ENCODE peak calls at places on chromosomes 12 and 14, in ten cellular contexts. G, W, L, J, T, V, O, C, A and S are unnamed samples.

GRCh38 chr12:126772171-126772864 is 1494.7 kb upstream of the TMEM132C start:
- DNase-seq in C (no peak), J (no peak), A (peak; percentile 4), L (peak; percentile 2), T (no peak), V (peak; percentile 50), W (no peak), O (no peak), G (no peak), S (peak; percentile 19)

GRCh38 chr14:61335876-61336275 is 14.5 kb downstream of the PRKCH start:
- DNase-seq in J (no peak), W (no peak), C (no peak), A (no peak), G (no peak), L (no peak), V (no peak), O (no peak), T (no peak), S (no peak)

GRCh38 chr14:57464013-57464730 is 29.5 kb downstream of the CCDC198 start:
- DNase-seq in C (no peak), V (no peak), G (no peak), J (no peak), L (no peak), O (no peak), T (no peak), A (no peak), W (peak; percentile 93), S (no peak)

GRCh38 chr12:113860059-113860820 is 105.9 kb downstream of the RBM19 start:
- DNase-seq in W (no peak), O (no peak), A (no peak), V (no peak), L (no peak), T (peak; percentile 84), C (no peak), J (no peak), G (no peak), S (no peak)

GRCh38 chr12:90086281-90086680 is 377.6 kb upstream of the ATP2B1 start:
- DNase-seq in L (peak; percentile 70), V (no peak), W (no peak), T (no peak), O (no peak), C (no peak), G (no peak), A (no peak), J (no peak), S (no peak)

GRCh38 chr12:2582631-2583616 is 211.8 kb upstream of the FKBP4 start:
- DNase-seq in A (peak; percentile 21), L (peak; percentile 36), T (peak; percentile 92), J (no peak), G (peak; percentile 56), V (no peak), W (peak; percentile 48), O (peak; percentile 73), C (peak; percentile 82), S (no peak)

GRCh38 chr14:100824156-100824555 is 1.8 kb upstream of the MEG3 start:
- DNase-seq in W (no peak), G (peak; percentile 28), O (no peak), J (peak; percentile 76), T (peak; percentile 75), A (no peak), L (peak; percentile 49), C (peak; percentile 77), V (no peak), S (no peak)

GRCh38 chr12:79423560-79423959 is 267.2 kb downstream of the PAWR start:
- DNase-seq in G (no peak), W (no peak), L (no peak), C (no peak), T (no peak), V (no peak), O (no peak), J (no peak), A (no peak), S (no peak)

GRCh38 chr12:93773122-93773871 is 96.1 kb downstream of the CRADD start:
- DNase-seq in O (no peak), C (no peak), G (no peak), W (no peak), T (no peak), A (no peak), L (peak; percentile 34), J (no peak), V (peak; percentile 22), S (peak; percentile 69)

GRCh38 chr12:124994435-124994975 is 1.1 kb downstream of the BRI3BP start:
- DNase-seq in J (no peak), W (peak; percentile 84), G (no peak), T (peak; percentile 77), A (no peak), C (no peak), L (no peak), V (no peak), O (no peak), S (peak; percentile 70)

GRCh38 chr14:51095854-51096823 is 1.2 kb upstream of the TRIM9 start:
- DNase-seq in W (no peak), L (peak; percentile 35), C (peak; percentile 83), O (no peak), T (no peak), A (no peak), V (no peak), G (peak; percentile 75), J (no peak), S (no peak)

GRCh38 chr14:37889087-37889486 is 293.7 kb downstream of the TTC6 start:
- DNase-seq in T (peak; percentile 77), J (no peak), L (no peak), G (no peak), A (no peak), O (no peak), V (no peak), C (no peak), W (no peak), S (no peak)

GRCh38 chr14:69651653-69652052 is 40.3 kb downstream of the SUSD6 start:
- DNase-seq in J (no peak), C (no peak), O (no peak), T (no peak), L (peak; percentile 28), A (no peak), W (no peak), V (no peak), G (no peak), S (no peak)

GRCh38 chr14:72591401-72591800 is 302.5 kb downstream of the DPF3 start:
- DNase-seq in G (no peak), C (no peak), J (no peak), A (no peak), V (no peak), L (no peak), W (no peak), O (no peak), T (no peak), S (no peak)

GRCh38 chr14:51783765-51784164 is 76.6 kb upstream of the GNG2 start:
- DNase-seq in A (no peak), V (no peak), T (no peak), L (peak; percentile 82), G (no peak), J (no peak), W (no peak), O (no peak), C (no peak), S (no peak)

GRCh38 chr12:19971396-19971802 is 396.9 kb upstream of the PDE3A start:
- DNase-seq in C (no peak), L (no peak), W (no peak), A (no peak), G (no peak), T (peak; percentile 90), J (no peak), V (no peak), O (no peak), S (no peak)

GRCh38 chr12:58764100-58764953 is 156.0 kb downstream of the LRIG3 start:
- DNase-seq in G (no peak), W (no peak), V (no peak), O (no peak), J (no peak), C (no peak), A (no peak), T (no peak), L (peak; percentile 46), S (no peak)

DNA sequence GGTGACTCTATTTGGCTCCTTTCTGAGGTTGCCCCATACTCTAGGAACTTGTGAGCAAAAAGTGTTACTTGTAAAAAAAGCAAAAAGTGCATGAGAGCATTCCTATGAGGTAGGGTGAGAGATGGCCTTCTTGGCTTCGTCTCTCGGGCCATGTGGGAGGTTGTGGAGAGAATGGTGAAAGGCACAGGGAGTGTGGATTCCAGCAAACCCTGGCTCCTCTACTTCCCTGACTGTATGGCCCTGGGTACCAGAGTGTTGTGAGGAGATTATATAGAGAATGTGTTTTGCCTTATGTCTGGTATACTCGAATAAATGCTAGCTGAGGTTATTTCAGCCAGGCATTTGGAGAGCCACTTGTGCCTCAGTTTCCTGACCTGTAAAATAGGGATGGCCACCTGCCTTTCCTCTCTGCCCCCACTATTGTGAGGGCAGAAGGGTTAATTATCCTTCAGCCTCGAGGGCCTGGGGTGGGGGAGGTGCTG is 11.0 kb downstream of the PLEKHG3 start:
- DNase-seq in W (no peak), L (no peak), C (peak; percentile 48), A (no peak), T (peak; percentile 56), V (no peak), G (no peak), O (no peak), J (no peak), S (no peak)
- H3K4me3 ChIP-seq in W (no peak overlapping the region), L (no peak overlapping the region), C (no peak overlapping the region), A (no peak overlapping the region), T (peak overlapping the region; percentile 66), V (no peak overlapping the region), G (no peak overlapping the region), O (no peak overlapping the region), J (no peak overlapping the region), S (no peak overlapping the region)

GRCh38 chr14:99522457-99522891 is 41.3 kb downstream of the CCNK start:
- DNase-seq in A (no peak), L (peak; percentile 78), G (peak; percentile 68), W (no peak), J (no peak), O (peak; percentile 44), C (peak; percentile 85), V (no peak), T (peak; percentile 79), S (no peak)
- H3K27ac ChIP-seq in A (no peak overlapping the region), L (peak overlapping the region; percentile 76), G (peak overlapping the region; percentile 82), W (no peak overlapping the region), J (no peak overlapping the region), O (no peak overlapping the region), C (peak overlapping the region; percentile 84), V (no peak overlapping the region), T (peak overlapping the region; percentile 57), S (no peak overlapping the region)

DNA sequence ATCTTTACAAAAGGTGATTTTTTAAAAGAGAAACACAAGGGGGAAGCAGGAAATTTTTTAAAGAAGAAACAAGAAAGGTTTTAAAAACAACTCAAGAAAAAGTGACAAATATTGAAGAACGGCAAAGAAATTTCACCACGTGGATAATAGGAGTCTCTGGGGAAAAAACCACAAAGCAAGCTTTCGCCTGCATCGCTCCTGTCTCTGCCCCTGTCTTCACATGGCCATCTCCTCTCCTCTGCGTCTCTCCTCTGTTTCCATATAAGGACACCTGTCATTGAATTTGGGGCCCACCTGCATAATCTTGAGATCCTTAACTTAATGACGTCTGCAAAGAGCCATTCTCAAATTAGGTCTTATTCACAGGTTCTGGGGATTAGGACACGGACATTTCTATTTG is 175.8 kb downstream of the ETV6 start:
- DNase-seq in O (no peak), G (no peak), A (no peak), J (no peak), L (no peak), W (peak; percentile 31), T (no peak), C (no peak), V (no peak), S (peak; percentile 29)
- H3K4me1 ChIP-seq in O (peaks cover 44% of the 10 kb centered on the region), G (no peaks in the 10 kb centered on the region), A (peaks cover 4% of the 10 kb centered on the region), J (peaks cover 33% of the 10 kb centered on the region), L (peaks cover 27% of the 10 kb centered on the region), W (peaks cover 74% of the 10 kb centered on the region), T (peaks cover 28% of the 10 kb centered on the region), C (no peaks in the 10 kb centered on the region), V (peaks cover 10% of the 10 kb centered on the region), S (peaks cover 47% of the 10 kb centered on the region)

GRCh38 chr12:80792861-80793260 is 76.1 kb downstream of the MYF5 start:
- DNase-seq in O (no peak), T (no peak), G (no peak), J (no peak), L (peak; percentile 56), A (no peak), W (no peak), C (no peak), V (no peak), S (no peak)
- H3K4me3 ChIP-seq in O (no peak overlapping the region), T (no peak overlapping the region), G (no peak overlapping the region), J (no peak overlapping the region), L (no peak overlapping the region), A (no peak overlapping the region), W (no peak overlapping the region), C (no peak overlapping the region), V (no peak overlapping the region), S (no peak overlapping the region)